ENCODE peak calls at places on chromosomes 7 and 10, in eight cellular contexts. P, F, G, C, A, Z, Y and S are unnamed samples.

GRCh38 chr10:126905776-126906703 is 812 bp downstream of the DOCK1 start:
- DNase-seq in G (no peak), A (peak; percentile 32), Z (no peak), Y (no peak), C (no peak), P (no peak), F (no peak), S (no peak)

GRCh38 chr7:96304573-96304972 is 17.3 kb downstream of the SLC25A13 start:
- DNase-seq in A (no peak), G (no peak), P (no peak), F (no peak), C (no peak), Y (no peak), Z (no peak), S (no peak)

GRCh38 chr7:154960063-154960790 is 42.7 kb downstream of the PAXIP1 start:
- DNase-seq in C (no peak), F (no peak), P (no peak), Y (no peak), G (no peak), A (no peak), Z (no peak), S (peak; percentile 13)

GRCh38 chr7:106736508-106737201 is 75.7 kb upstream of the CCDC71L start:
- DNase-seq in P (no peak), Y (no peak), A (peak; percentile 15), G (peak; percentile 41), Z (no peak), F (peak; percentile 59), C (no peak), S (peak; percentile 54)

GRCh38 chr10:115801987-115802386 is 471.0 kb downstream of the GFRA1 start:
- DNase-seq in P (no peak), A (no peak), C (no peak), Z (no peak), Y (no peak), G (no peak), F (no peak), S (no peak)

GRCh38 chr10:101031128-101031795 is at the start of the genes PDZD7 and SFXN3:
- DNase-seq in A (peak; percentile 88), Z (peak; percentile 96), P (peak; percentile 91), F (peak; percentile 98), G (peak; percentile 94), C (peak; percentile 96), Y (peak; percentile 97), S (peak; percentile 85)

GRCh38 chr7:86644282-86645173 is 819 bp downstream of the GRM3 start:
- DNase-seq in P (no peak), C (no peak), G (no peak), Y (no peak), F (no peak), Z (no peak), A (peak; percentile 15), S (no peak)

GRCh38 chr7:150321788-150322113 is 1.4 kb upstream of the LRRC61 start:
- DNase-seq in A (no peak), P (no peak), Z (no peak), F (no peak), C (no peak), Y (no peak), G (no peak), S (no peak)

GRCh38 chr7:94588090-94588489 is 67.8 kb downstream of the SGCE start:
- DNase-seq in A (no peak), F (no peak), C (no peak), Y (no peak), Z (no peak), G (no peak), P (no peak), S (no peak)

GRCh38 chr7:110940756-110941155 is 150.2 kb upstream of the LRRN3 start:
- DNase-seq in G (no peak), Z (no peak), Y (no peak), C (no peak), F (no peak), P (no peak), A (no peak), S (no peak)

GRCh38 chr7:20598479-20599419 is 16.7 kb upstream of the ABCB5 start:
- DNase-seq in G (no peak), Z (no peak), P (no peak), C (no peak), Y (no peak), A (no peak), F (peak; percentile 33), S (peak; percentile 58)

GRCh38 chr7:81819861-81820260 is 50.0 kb upstream of the HGF start:
- DNase-seq in Y (no peak), Z (no peak), P (no peak), G (no peak), C (no peak), A (no peak), F (no peak), S (no peak)

GRCh38 chr7:30182186-30182585 is 47.4 kb downstream of the MTURN start:
- DNase-seq in F (no peak), Z (no peak), G (no peak), P (no peak), Y (no peak), A (no peak), C (no peak), S (no peak)